ENCODE peak calls at places on chromosomes 3 and 15, in four cellular contexts. V, E, L and R are unnamed samples. For H3K4me1, the result is how much of the 10 kb centered on the place peaks cover.

GRCh38 chr3:133962879-133963278 is 66.8 kb downstream of the SLCO2A1 start:
- DNase-seq in V (no peak), E (no peak), L (no peak), R (no peak)

GRCh38 chr3:87287025-87287424 is 10.6 kb upstream of the POU1F1 start:
- DNase-seq in V (no peak), E (no peak), L (no peak), R (no peak)

GRCh38 chr3:158168996-158169573 is 59.2 kb downstream of the RSRC1 start:
- DNase-seq in V (no peak), E (no peak), L (no peak), R (no peak)

GRCh38 chr3:14787630-14788029 is 31.1 kb upstream of the FGD5 start:
- DNase-seq in V (no peak), E (no peak), L (no peak), R (no peak)

GRCh38 chr3:76400141-76400540 is 614.8 kb upstream of the ZNF717 start:
- DNase-seq in V (no peak), E (no peak), L (no peak), R (no peak)

GRCh38 chr3:77186728-77187127 is 146.8 kb downstream of the ROBO2 start:
- DNase-seq in V (no peak), E (no peak), L (no peak), R (no peak)

GRCh38 chr15:47576921-47577474 is 140.3 kb upstream of the SEMA6D start:
- DNase-seq in V (no peak), E (no peak), L (no peak), R (no peak)

GRCh38 chr3:120816728-120817127 is 74.2 kb downstream of the GTF2E1 start:
- DNase-seq in V (no peak), E (no peak), L (no peak), R (no peak)

GRCh38 chr15:29934251-29934650 is 112.0 kb upstream of the TJP1 start:
- DNase-seq in V (no peak), E (no peak), L (no peak), R (no peak)

GRCh38 chr3:90007786-90008499 is 900.5 kb downstream of the EPHA3 start:
- DNase-seq in V (no peak), E (no peak), L (no peak), R (no peak)

GRCh38 chr3:146033950-146034349 is 127.0 kb downstream of the PLOD2 start:
- DNase-seq in V (no peak), E (no peak), L (no peak), R (no peak)

GRCh38 chr3:122690096-122690495 is 9.5 kb downstream of the PARP14 start:
- DNase-seq in V (no peak), E (no peak), L (no peak), R (no peak)

GRCh38 chr3:112638327-112639020 is 2.5 kb downstream of the CCDC80 start:
- DNase-seq in V (no peak), E (no peak), L (no peak), R (no peak)
- H3K4me3 ChIP-seq in V (no peak), E (no peak), L (no peak), R (peak)

GRCh38 chr15:40055576-40056293 is 16.8 kb upstream of the SRP14 start:
- DNase-seq in V (no peak), E (no peak), L (no peak), R (no peak)
- H3K4me1 ChIP-seq in V (under half), E (under half), L (under half), R (under half)

DNA sequence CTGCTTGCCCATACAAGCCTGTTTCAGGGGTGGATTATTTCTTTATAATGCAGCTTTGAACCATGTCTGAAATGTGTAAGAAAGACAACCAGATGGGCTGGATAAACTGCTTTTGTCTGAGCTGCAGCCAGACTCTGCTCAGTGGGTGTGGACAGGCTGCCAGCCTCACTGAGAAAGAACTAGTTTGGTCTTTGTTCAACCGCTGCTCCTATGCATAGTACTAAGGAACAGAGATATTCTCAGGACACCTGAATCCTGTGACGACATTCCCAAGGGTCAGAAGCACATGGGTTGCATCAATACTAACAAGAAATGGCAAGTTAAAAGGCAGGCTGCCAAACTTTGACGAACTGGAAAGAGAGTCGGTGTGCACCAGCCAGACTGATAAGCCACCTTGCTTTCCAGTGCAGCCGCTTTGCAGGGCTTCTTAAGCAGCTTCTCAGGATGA is 57.2 kb downstream of the PLD1 start:
- DNase-seq in V (no peak), E (no peak), L (no peak), R (peak)
- H3K27ac ChIP-seq in V (no peak), E (no peak), L (no peak), R (peak)

GRCh38 chr3:59189561-59190338 is 139.9 kb upstream of the CFAP20DC start:
- DNase-seq in V (peak), E (no peak), L (no peak), R (no peak)

GRCh38 chr3:59186735-59187134 is 136.9 kb upstream of the CFAP20DC start:
- DNase-seq in V (no peak), E (no peak), L (no peak), R (no peak)

GRCh38 chr3:59191651-59192050 is 141.8 kb upstream of the CFAP20DC start:
- DNase-seq in V (no peak), E (no peak), L (no peak), R (no peak)

GRCh38 chr3:59192473-59192872 is 142.6 kb upstream of the CFAP20DC start:
- DNase-seq in V (no peak), E (no peak), L (no peak), R (no peak)
- H3K4me3 ChIP-seq in V (no peak), E (no peak), L (no peak), R (no peak)